ENCODE peak calls at places on chromosomes 16 and 17, in six cellular contexts. X is ovary, S is A549, N is sigmoid colon, V is H1, I is transverse colon. F is an unnamed sample.

GRCh38 chr17:19876524-19877161 is 8.9 kb upstream of the ULK2 start:
- DNase-seq in X (no peak), S (no peak), N (peak; percentile 80), V (no peak), I (peak; percentile 33), F (no peak)

GRCh38 chr17:78504156-78504925 is 72.9 kb downstream of the DNAH17 start:
- DNase-seq in X (no peak), S (no peak), N (no peak), V (no peak), I (no peak), F (no peak)

GRCh38 chr17:31754239-31754945 is 104.7 kb downstream of the COPRS start:
- DNase-seq in X (no peak), S (no peak), N (no peak), V (no peak), I (no peak), F (no peak)

GRCh38 chr17:4968916-4969550 is 1.4 kb upstream of the SPAG7 start:
- DNase-seq in X (peak; percentile 55), S (peak; percentile 26), N (peak; percentile 74), V (no peak), I (no peak), F (no peak)

GRCh38 chr17:73013816-73014663 is 78.4 kb downstream of the SLC39A11 start:
- DNase-seq in X (no peak), S (peak; percentile 51), N (no peak), V (no peak), I (no peak), F (no peak)

GRCh38 chr16:72530434-72530833 is 358.5 kb upstream of the PMFBP1 start:
- DNase-seq in X (no peak), S (no peak), N (no peak), V (no peak), I (no peak), F (no peak)

GRCh38 chr17:59056857-59057256 is 49.8 kb downstream of the TRIM37 start:
- DNase-seq in X (no peak), S (no peak), N (no peak), V (no peak), I (no peak), F (no peak)

GRCh38 chr16:73000020-73000906 is 47.7 kb downstream of the ZFHX3 start:
- DNase-seq in X (no peak), S (no peak), N (peak; percentile 74), V (no peak), I (no peak), F (no peak)

GRCh38 chr16:84730406-84731106 is 30.8 kb downstream of the USP10 start:
- DNase-seq in X (no peak), S (peak; percentile 82), N (peak; percentile 87), V (no peak), I (peak; percentile 69), F (peak; percentile 63)

DNA sequence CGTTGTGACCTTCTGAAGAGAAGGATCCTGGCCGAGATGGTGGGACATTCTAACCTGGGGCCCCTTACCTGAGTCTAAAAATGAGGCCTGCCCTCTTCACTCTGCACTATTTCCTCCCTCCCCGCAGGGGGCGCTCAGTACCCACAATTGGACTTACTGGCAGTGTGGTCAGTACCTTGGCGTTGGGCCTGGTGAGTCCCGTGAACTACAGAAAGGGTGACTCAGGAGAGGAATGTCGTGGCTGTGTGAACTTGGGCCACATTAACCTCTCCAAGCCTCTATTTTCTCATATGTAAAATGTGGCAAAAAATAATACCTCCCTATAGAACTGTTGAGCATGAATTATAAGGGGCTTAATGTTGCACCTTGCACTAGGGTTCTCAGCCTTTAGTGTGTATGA is 3.9 kb downstream of the RSAD1 start:
- DNase-seq in X (peak; percentile 96), S (peak; percentile 94), N (peak; percentile 99), V (peak; percentile 71), I (peak; percentile 94), F (peak; percentile 98)
- TF ChIP-seq EP300 in X (peak; percentile 80), S (no peak), N (no peak), V (no peak), I (no peak), F (peak; percentile 68)

DNA sequence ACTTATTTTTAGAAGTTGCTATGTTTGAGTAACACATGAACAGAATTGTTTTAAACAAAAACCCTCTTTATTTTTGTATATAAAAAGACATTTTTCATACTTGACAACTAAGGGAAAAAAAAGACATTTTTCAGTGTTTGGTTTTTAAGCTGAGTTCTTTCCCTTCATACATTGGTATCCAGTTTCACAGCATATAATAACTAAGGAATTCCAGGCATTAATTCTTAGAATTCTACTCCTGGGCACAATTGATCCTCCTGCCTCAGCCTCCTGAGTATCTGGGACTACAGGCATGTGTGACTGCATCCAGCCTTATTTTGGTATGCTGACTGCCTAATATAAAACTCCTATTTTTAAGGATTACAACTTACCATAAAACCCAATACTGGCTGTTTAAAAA is 8.4 kb downstream of the FBXO47 start:
- DNase-seq in X (no peak), S (no peak), N (no peak), V (no peak), I (no peak), F (no peak)
- TF ChIP-seq EP300 in X (no peak), S (no peak), N (no peak), V (no peak), I (no peak), F (no peak)

GRCh38 chr17:9519873-9520272 is 55.7 kb downstream of the STX8 start:
- DNase-seq in X (no peak), S (no peak), N (no peak), V (no peak), I (no peak), F (no peak)

GRCh38 chr17:9517396-9517795 is 58.2 kb downstream of the STX8 start:
- DNase-seq in X (no peak), S (no peak), N (no peak), V (no peak), I (no peak), F (no peak)

GRCh38 chr17:9522074-9522473 is 53.5 kb downstream of the STX8 start:
- DNase-seq in X (no peak), S (peak; percentile 31), N (no peak), V (no peak), I (no peak), F (no peak)

GRCh38 chr17:9520649-9521435 is 54.8 kb downstream of the STX8 start:
- DNase-seq in X (no peak), S (no peak), N (no peak), V (no peak), I (no peak), F (no peak)
- TF ChIP-seq EP300 in X (no peak), S (no peak), N (no peak), V (no peak), I (no peak), F (no peak)

DNA sequence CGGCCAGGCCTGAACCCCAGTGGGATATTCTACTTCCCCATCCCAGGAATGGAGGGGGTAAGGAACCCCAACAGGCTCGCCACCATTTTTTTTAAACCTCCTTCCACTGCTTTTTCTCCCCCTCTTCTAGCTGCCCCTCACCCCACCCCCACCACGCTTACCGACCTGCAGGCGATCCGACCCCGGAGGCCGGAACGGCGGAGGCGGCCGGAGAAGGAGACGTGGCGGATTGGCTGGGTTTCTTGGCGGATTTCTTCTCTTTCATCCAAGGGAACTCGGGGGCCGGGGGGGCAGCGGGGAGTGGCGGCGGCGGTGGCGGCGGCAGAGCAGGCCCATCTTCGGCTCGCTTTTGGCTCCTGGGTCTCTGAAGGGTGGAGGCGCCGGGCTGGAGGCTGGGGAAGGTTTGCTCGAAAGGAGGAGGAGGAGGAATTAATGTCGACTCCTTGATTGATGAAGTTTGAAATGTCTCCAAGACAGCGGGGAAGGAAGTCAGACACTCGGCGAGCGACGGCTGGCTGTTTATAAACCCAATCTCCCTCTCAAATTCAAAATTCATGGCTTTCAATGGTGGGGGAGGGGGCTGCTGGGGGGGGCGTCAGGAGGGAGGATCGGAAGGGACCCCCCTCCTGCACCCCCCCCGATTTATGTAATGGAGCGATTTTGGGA is 420 bp downstream of the HOXB2 start:
- DNase-seq in X (peak; percentile 41), S (no peak), N (peak; percentile 99), V (no peak), I (peak; percentile 81), F (peak; percentile 62)
- TF ChIP-seq EP300 in X (no peak), S (no peak), N (no peak), V (no peak), I (no peak), F (no peak)

GRCh38 chr17:38886643-38887010 is 16.8 kb downstream of the LASP1 start:
- DNase-seq in X (no peak), S (no peak), N (no peak), V (no peak), I (peak; percentile 49), F (no peak)

GRCh38 chr17:38883592-38884526 is 14.0 kb downstream of the LASP1 start:
- DNase-seq in X (no peak), S (no peak), N (no peak), V (no peak), I (no peak), F (no peak)

GRCh38 chr17:38888842-38889241 is 19.0 kb downstream of the LASP1 start:
- DNase-seq in X (no peak), S (no peak), N (no peak), V (no peak), I (no peak), F (no peak)

GRCh38 chr17:38885044-38885727 is 15.3 kb downstream of the LASP1 start:
- DNase-seq in X (no peak), S (no peak), N (no peak), V (no peak), I (peak; percentile 55), F (no peak)

DNA sequence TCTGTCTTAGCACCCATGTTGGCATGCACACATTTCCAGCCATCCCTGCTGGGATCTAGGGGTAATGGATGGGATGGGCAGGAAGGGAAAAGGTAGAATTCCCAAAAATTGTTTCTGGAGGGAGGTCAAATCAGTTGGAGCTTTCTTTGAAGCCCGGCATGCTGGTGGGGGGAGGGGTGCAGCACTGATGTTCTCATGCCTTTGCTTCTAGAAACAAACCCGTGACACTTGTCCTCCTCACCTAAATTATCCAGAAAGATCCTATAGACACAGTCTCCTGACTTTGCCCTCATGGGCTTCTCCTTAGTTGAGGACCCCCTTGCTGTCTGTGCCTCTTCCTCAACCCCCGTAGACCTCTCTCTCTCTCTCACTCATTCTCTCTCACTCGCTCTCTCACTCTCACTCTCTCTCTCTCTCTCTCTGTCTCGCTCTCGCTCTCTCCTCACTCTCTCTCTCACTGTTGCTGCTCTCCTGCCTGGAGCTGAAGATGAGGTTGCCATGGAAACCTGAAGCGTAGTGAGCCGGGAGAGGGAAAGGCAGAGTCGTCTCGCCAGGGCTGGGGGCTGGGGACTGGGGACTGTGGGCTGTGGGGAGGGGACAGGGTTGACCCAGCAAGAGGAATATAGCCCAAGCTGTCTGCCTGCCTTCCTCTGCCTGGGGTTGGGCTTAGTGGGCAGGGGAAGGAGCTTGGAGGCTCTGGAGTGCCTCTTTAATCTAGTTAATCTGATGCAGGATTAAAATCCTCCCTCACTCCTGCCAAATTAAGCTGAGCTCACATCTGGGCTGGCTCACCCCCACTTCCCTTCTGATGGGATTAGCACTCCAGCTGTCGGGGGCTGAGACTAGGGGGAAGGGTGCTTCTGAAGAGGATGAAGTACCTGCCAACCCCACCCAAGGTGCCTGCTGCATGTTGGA is 16.1 kb downstream of the LASP1 start:
- DNase-seq in X (no peak), S (no peak), N (no peak), V (no peak), I (no peak), F (no peak)
- TF ChIP-seq EP300 in X (no peak), S (no peak), N (no peak), V (no peak), I (no peak), F (no peak)

DNA sequence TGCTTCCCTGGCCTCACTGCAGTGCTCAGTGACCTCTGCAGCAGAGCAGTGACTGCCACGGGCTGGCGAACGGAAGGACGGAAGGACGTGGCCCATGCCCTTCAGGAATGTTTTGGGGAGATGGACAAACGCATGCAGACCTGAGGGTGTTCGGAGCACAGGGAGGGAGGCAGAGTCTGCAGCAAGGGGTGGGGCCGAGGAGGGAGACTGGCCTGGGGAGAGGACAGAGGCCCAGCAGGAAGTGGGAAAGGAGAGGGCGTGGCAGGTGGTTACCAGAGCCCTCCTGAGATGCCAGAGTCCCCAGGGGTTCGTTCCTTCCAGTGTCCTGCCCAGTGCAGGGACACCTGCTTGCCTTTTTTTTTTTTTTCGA is 21.9 kb downstream of the ADORA2B start:
- DNase-seq in X (no peak), S (no peak), N (peak; percentile 34), V (no peak), I (peak; percentile 79), F (no peak)
- TF ChIP-seq EP300 in X (no peak), S (no peak), N (no peak), V (no peak), I (no peak), F (no peak)